ENCODE peak calls at places on chromosome 20, in eight cellular contexts. One of them, this sample, is unnamed.

GRCh38 chr20:24118096-24118780 is 129.7 kb upstream of the GGTLC1 start:
- DNase-seq in tibial nerve: no peak
- DNase-seq in PC-3: no peak
- DNase-seq in SJSA1: no peak
- DNase-seq in CD8-positive, alpha-beta memory T cell: no peak
- DNase-seq in AG04450: no peak
- DNase-seq in psoas muscle: no peak
- DNase-seq in heart right ventricle: no peak
- DNase-seq in this sample: no peak

GRCh38 chr20:16007978-16008377 is 565.3 kb downstream of the KIF16B start:
- DNase-seq in psoas muscle: no peak
- DNase-seq in AG04450: no peak
- DNase-seq in PC-3: peak; percentile 70
- DNase-seq in CD8-positive, alpha-beta memory T cell: no peak
- DNase-seq in tibial nerve: no peak
- DNase-seq in SJSA1: no peak
- DNase-seq in heart right ventricle: no peak
- DNase-seq in this sample: no peak

GRCh38 chr20:44495802-44496481 is 20.3 kb downstream of the TTPAL start:
- DNase-seq in SJSA1: peak; percentile 69
- DNase-seq in psoas muscle: no peak
- DNase-seq in CD8-positive, alpha-beta memory T cell: no peak
- DNase-seq in PC-3: peak; percentile 99
- DNase-seq in tibial nerve: no peak
- DNase-seq in heart right ventricle: no peak
- DNase-seq in AG04450: peak; percentile 88
- DNase-seq in this sample: no peak

GRCh38 chr20:31670371-31671228 is 32.9 kb downstream of the COX4I2 start:
- DNase-seq in tibial nerve: peak; percentile 62
- DNase-seq in psoas muscle: peak; percentile 85
- DNase-seq in SJSA1: peak; percentile 86
- DNase-seq in PC-3: no peak
- DNase-seq in CD8-positive, alpha-beta memory T cell: no peak
- DNase-seq in AG04450: no peak
- DNase-seq in heart right ventricle: peak; percentile 77
- DNase-seq in this sample: no peak

GRCh38 chr20:58690851-58691250 is 1.7 kb upstream of the NPEPL1 start:
- DNase-seq in PC-3: no peak
- DNase-seq in heart right ventricle: no peak
- DNase-seq in AG04450: no peak
- DNase-seq in CD8-positive, alpha-beta memory T cell: no peak
- DNase-seq in tibial nerve: no peak
- DNase-seq in psoas muscle: no peak
- DNase-seq in SJSA1: no peak
- DNase-seq in this sample: no peak

GRCh38 chr20:51366155-51366886 is 176.2 kb downstream of the NFATC2 start:
- DNase-seq in heart right ventricle: peak; percentile 27
- DNase-seq in PC-3: peak; percentile 94
- DNase-seq in SJSA1: peak; percentile 98
- DNase-seq in AG04450: peak; percentile 99
- DNase-seq in tibial nerve: peak; percentile 56
- DNase-seq in psoas muscle: peak; percentile 85
- DNase-seq in CD8-positive, alpha-beta memory T cell: no peak
- DNase-seq in this sample: no peak

GRCh38 chr20:30286157-30286556 is 971.3 kb upstream of the DEFB115 start:
- DNase-seq in CD8-positive, alpha-beta memory T cell: no peak
- DNase-seq in psoas muscle: no peak
- DNase-seq in PC-3: no peak
- DNase-seq in tibial nerve: no peak
- DNase-seq in AG04450: no peak
- DNase-seq in SJSA1: no peak
- DNase-seq in heart right ventricle: no peak
- DNase-seq in this sample: no peak

GRCh38 chr20:54063998-54064676 is 6.3 kb downstream of the BCAS1 start:
- DNase-seq in CD8-positive, alpha-beta memory T cell: peak; percentile 14
- DNase-seq in PC-3: no peak
- DNase-seq in heart right ventricle: no peak
- DNase-seq in AG04450: no peak
- DNase-seq in SJSA1: no peak
- DNase-seq in psoas muscle: no peak
- DNase-seq in tibial nerve: no peak
- DNase-seq in this sample: no peak

GRCh38 chr20:36836591-36837329 is 39.2 kb upstream of the TLDC2 start:
- DNase-seq in AG04450: no peak
- DNase-seq in SJSA1: peak; percentile 78
- DNase-seq in CD8-positive, alpha-beta memory T cell: no peak
- DNase-seq in heart right ventricle: peak; percentile 52
- DNase-seq in psoas muscle: no peak
- DNase-seq in tibial nerve: no peak
- DNase-seq in PC-3: peak; percentile 64
- DNase-seq in this sample: no peak

GRCh38 chr20:52959125-52959524 is 13.0 kb upstream of the TSHZ2 start:
- DNase-seq in PC-3: no peak
- DNase-seq in SJSA1: no peak
- DNase-seq in psoas muscle: no peak
- DNase-seq in heart right ventricle: no peak
- DNase-seq in AG04450: no peak
- DNase-seq in tibial nerve: no peak
- DNase-seq in CD8-positive, alpha-beta memory T cell: no peak
- DNase-seq in this sample: no peak

GRCh38 chr20:24762371-24762770 is 186.7 kb upstream of the CST7 start:
- DNase-seq in CD8-positive, alpha-beta memory T cell: no peak
- DNase-seq in SJSA1: no peak
- DNase-seq in psoas muscle: no peak
- DNase-seq in PC-3: no peak
- DNase-seq in heart right ventricle: no peak
- DNase-seq in tibial nerve: no peak
- DNase-seq in AG04450: no peak
- DNase-seq in this sample: no peak

GRCh38 chr20:36063916-36064660 is 90.5 kb upstream of the EPB41L1 start:
- DNase-seq in AG04450: no peak
- DNase-seq in CD8-positive, alpha-beta memory T cell: no peak
- DNase-seq in heart right ventricle: no peak
- DNase-seq in tibial nerve: no peak
- DNase-seq in psoas muscle: no peak
- DNase-seq in PC-3: no peak
- DNase-seq in SJSA1: no peak
- DNase-seq in this sample: no peak

GRCh38 chr20:61520761-61521460 is 268.9 kb downstream of the CDH4 start:
- DNase-seq in psoas muscle: no peak
- DNase-seq in AG04450: peak; percentile 51
- DNase-seq in CD8-positive, alpha-beta memory T cell: no peak
- DNase-seq in PC-3: no peak
- DNase-seq in SJSA1: no peak
- DNase-seq in heart right ventricle: no peak
- DNase-seq in tibial nerve: no peak
- DNase-seq in this sample: no peak

GRCh38 chr20:21523398-21523868 is 9.6 kb upstream of the NKX2-2 start:
- DNase-seq in AG04450: no peak
- DNase-seq in tibial nerve: no peak
- DNase-seq in CD8-positive, alpha-beta memory T cell: no peak
- DNase-seq in SJSA1: peak; percentile 41
- DNase-seq in PC-3: no peak
- DNase-seq in heart right ventricle: no peak
- DNase-seq in psoas muscle: no peak
- DNase-seq in this sample: no peak

GRCh38 chr20:5270608-5271007 is 46.1 kb downstream of the PROKR2 start:
- DNase-seq in heart right ventricle: no peak
- DNase-seq in CD8-positive, alpha-beta memory T cell: no peak
- DNase-seq in AG04450: no peak
- DNase-seq in PC-3: no peak
- DNase-seq in SJSA1: no peak
- DNase-seq in psoas muscle: no peak
- DNase-seq in tibial nerve: no peak
- DNase-seq in this sample: no peak

GRCh38 chr20:59774204-59774641 is 159.2 kb downstream of the SYCP2 start:
- DNase-seq in tibial nerve: no peak
- DNase-seq in psoas muscle: no peak
- DNase-seq in AG04450: no peak
- DNase-seq in SJSA1: peak; percentile 33
- DNase-seq in CD8-positive, alpha-beta memory T cell: no peak
- DNase-seq in PC-3: no peak
- DNase-seq in heart right ventricle: no peak
- DNase-seq in this sample: no peak
- H3K9me3 ChIP-seq in tibial nerve: no peaks in the 10 kb centered on the region
- H3K9me3 ChIP-seq in psoas muscle: no peaks in the 10 kb centered on the region
- H3K9me3 ChIP-seq in AG04450: peaks cover 5% of the 10 kb centered on the region
- H3K9me3 ChIP-seq in SJSA1: no peaks in the 10 kb centered on the region
- H3K9me3 ChIP-seq in CD8-positive, alpha-beta memory T cell: no peaks in the 10 kb centered on the region
- H3K9me3 ChIP-seq in PC-3: no peaks in the 10 kb centered on the region
- H3K9me3 ChIP-seq in heart right ventricle: no peaks in the 10 kb centered on the region
- H3K9me3 ChIP-seq in this sample: no peaks in the 10 kb centered on the region

GRCh38 chr20:62825288-62825993 is 8.6 kb downstream of the COL9A3 start:
- DNase-seq in CD8-positive, alpha-beta memory T cell: no peak
- DNase-seq in SJSA1: no peak
- DNase-seq in psoas muscle: no peak
- DNase-seq in heart right ventricle: no peak
- DNase-seq in tibial nerve: no peak
- DNase-seq in PC-3: no peak
- DNase-seq in AG04450: no peak
- DNase-seq in this sample: no peak
- H3K9me3 ChIP-seq in CD8-positive, alpha-beta memory T cell: no peaks in the 10 kb centered on the region
- H3K9me3 ChIP-seq in SJSA1: no peaks in the 10 kb centered on the region
- H3K9me3 ChIP-seq in psoas muscle: no peaks in the 10 kb centered on the region
- H3K9me3 ChIP-seq in heart right ventricle: no peaks in the 10 kb centered on the region
- H3K9me3 ChIP-seq in tibial nerve: no peaks in the 10 kb centered on the region
- H3K9me3 ChIP-seq in PC-3: no peaks in the 10 kb centered on the region
- H3K9me3 ChIP-seq in AG04450: no peaks in the 10 kb centered on the region
- H3K9me3 ChIP-seq in this sample: no peaks in the 10 kb centered on the region

GRCh38 chr20:50285376-50286173 is 94.9 kb downstream of the CEBPB start:
- DNase-seq in psoas muscle: no peak
- DNase-seq in heart right ventricle: no peak
- DNase-seq in SJSA1: peak; percentile 65
- DNase-seq in tibial nerve: peak; percentile 63
- DNase-seq in CD8-positive, alpha-beta memory T cell: no peak
- DNase-seq in AG04450: no peak
- DNase-seq in PC-3: peak; percentile 34
- DNase-seq in this sample: no peak

GRCh38 chr20:50283922-50284810 is 93.5 kb downstream of the CEBPB start:
- DNase-seq in psoas muscle: peak; percentile 84
- DNase-seq in heart right ventricle: no peak
- DNase-seq in tibial nerve: no peak
- DNase-seq in SJSA1: peak; percentile 79
- DNase-seq in PC-3: peak; percentile 76
- DNase-seq in AG04450: no peak
- DNase-seq in CD8-positive, alpha-beta memory T cell: no peak
- DNase-seq in this sample: no peak

GRCh38 chr20:50286174-50286511 is 95.5 kb downstream of the CEBPB start:
- DNase-seq in SJSA1: no peak
- DNase-seq in tibial nerve: no peak
- DNase-seq in CD8-positive, alpha-beta memory T cell: no peak
- DNase-seq in AG04450: no peak
- DNase-seq in psoas muscle: no peak
- DNase-seq in heart right ventricle: no peak
- DNase-seq in PC-3: no peak
- DNase-seq in this sample: no peak

GRCh38 chr20:50283370-50283769 is 92.7 kb downstream of the CEBPB start:
- DNase-seq in tibial nerve: no peak
- DNase-seq in heart right ventricle: no peak
- DNase-seq in SJSA1: no peak
- DNase-seq in PC-3: no peak
- DNase-seq in psoas muscle: no peak
- DNase-seq in CD8-positive, alpha-beta memory T cell: no peak
- DNase-seq in AG04450: no peak
- DNase-seq in this sample: no peak

DNA sequence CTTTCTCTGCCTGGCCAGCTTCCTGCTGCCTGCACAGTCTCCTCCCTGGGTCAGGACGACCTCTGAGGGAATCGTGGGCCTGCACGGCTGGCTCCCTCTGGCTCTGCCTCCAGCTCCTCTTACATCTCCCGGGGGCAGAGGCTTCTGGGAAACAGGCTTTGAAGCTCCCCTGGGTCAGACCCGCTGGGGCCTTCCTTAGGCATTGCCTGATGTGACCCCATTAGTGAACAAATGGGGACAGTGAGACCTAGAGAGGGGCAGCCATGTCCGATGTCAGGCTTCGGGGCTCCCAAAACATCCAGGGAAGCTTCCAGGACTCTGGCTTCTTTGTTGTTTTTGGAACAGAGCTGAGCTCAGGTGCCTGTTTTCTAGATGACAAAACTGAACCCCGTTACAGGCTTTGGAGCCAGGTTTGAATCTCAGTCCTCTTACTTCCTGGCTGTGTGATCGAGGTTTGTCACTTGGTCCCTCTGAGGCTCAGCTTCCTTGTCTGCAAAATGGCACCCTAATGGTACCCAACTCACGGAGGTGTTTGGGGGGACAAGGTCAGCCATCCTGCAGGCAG is 94.3 kb downstream of the CEBPB start:
- DNase-seq in psoas muscle: peak; percentile 77
- DNase-seq in heart right ventricle: no peak
- DNase-seq in AG04450: no peak
- DNase-seq in PC-3: no peak
- DNase-seq in SJSA1: no peak
- DNase-seq in CD8-positive, alpha-beta memory T cell: no peak
- DNase-seq in tibial nerve: no peak
- DNase-seq in this sample: no peak
- H3K9me3 ChIP-seq in psoas muscle: no peaks in the 10 kb centered on the region
- H3K9me3 ChIP-seq in heart right ventricle: no peaks in the 10 kb centered on the region
- H3K9me3 ChIP-seq in AG04450: no peaks in the 10 kb centered on the region
- H3K9me3 ChIP-seq in PC-3: no peaks in the 10 kb centered on the region
- H3K9me3 ChIP-seq in SJSA1: no peaks in the 10 kb centered on the region
- H3K9me3 ChIP-seq in CD8-positive, alpha-beta memory T cell: no peaks in the 10 kb centered on the region
- H3K9me3 ChIP-seq in tibial nerve: no peaks in the 10 kb centered on the region
- H3K9me3 ChIP-seq in this sample: no peaks in the 10 kb centered on the region

GRCh38 chr20:20371133-20371532 is 3.2 kb downstream of the INSM1 start:
- DNase-seq in tibial nerve: no peak
- DNase-seq in SJSA1: no peak
- DNase-seq in heart right ventricle: no peak
- DNase-seq in AG04450: no peak
- DNase-seq in psoas muscle: no peak
- DNase-seq in PC-3: no peak
- DNase-seq in CD8-positive, alpha-beta memory T cell: no peak
- DNase-seq in this sample: no peak
- H3K9me3 ChIP-seq in tibial nerve: no peaks in the 10 kb centered on the region
- H3K9me3 ChIP-seq in SJSA1: no peaks in the 10 kb centered on the region
- H3K9me3 ChIP-seq in heart right ventricle: no peaks in the 10 kb centered on the region
- H3K9me3 ChIP-seq in AG04450: no peaks in the 10 kb centered on the region
- H3K9me3 ChIP-seq in psoas muscle: no peaks in the 10 kb centered on the region
- H3K9me3 ChIP-seq in PC-3: no peaks in the 10 kb centered on the region
- H3K9me3 ChIP-seq in CD8-positive, alpha-beta memory T cell: no peaks in the 10 kb centered on the region
- H3K9me3 ChIP-seq in this sample: no peaks in the 10 kb centered on the region

DNA sequence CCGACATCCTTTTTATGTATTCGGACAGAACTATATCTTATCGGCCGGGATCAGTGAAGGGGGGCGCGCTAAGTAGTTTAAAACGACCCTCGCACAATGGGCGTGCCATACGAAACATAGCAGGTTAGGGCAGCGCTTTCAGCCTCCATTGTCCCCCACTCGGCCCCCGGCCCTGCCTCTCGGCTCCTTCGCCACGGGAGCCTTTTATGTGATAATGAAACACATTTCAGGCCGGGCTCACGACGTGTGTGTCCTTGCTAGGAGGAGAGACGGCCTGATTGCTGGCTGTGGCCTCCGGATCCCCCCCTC is 5.3 kb downstream of the FOXA2 start:
- DNase-seq in SJSA1: no peak
- DNase-seq in heart right ventricle: no peak
- DNase-seq in AG04450: no peak
- DNase-seq in psoas muscle: no peak
- DNase-seq in PC-3: no peak
- DNase-seq in CD8-positive, alpha-beta memory T cell: no peak
- DNase-seq in tibial nerve: no peak
- DNase-seq in this sample: no peak
- H3K9me3 ChIP-seq in SJSA1: no peaks in the 10 kb centered on the region
- H3K9me3 ChIP-seq in heart right ventricle: no peaks in the 10 kb centered on the region
- H3K9me3 ChIP-seq in AG04450: peaks cover 7% of the 10 kb centered on the region
- H3K9me3 ChIP-seq in psoas muscle: no peaks in the 10 kb centered on the region
- H3K9me3 ChIP-seq in PC-3: no peaks in the 10 kb centered on the region
- H3K9me3 ChIP-seq in CD8-positive, alpha-beta memory T cell: no peaks in the 10 kb centered on the region
- H3K9me3 ChIP-seq in tibial nerve: no peaks in the 10 kb centered on the region
- H3K9me3 ChIP-seq in this sample: no peaks in the 10 kb centered on the region

This sample was measured in T-helper 17 cell.